ENCODE peak calls at places on chromosomes 3 and 15, in four cellular contexts. Y, J, K and A are unnamed samples.

GRCh38 chr3:108136888-108137814 is 46.3 kb upstream of the CD47 start:
- DNase-seq in Y (no peak), J (no peak), K (no peak), A (peak)

GRCh38 chr15:48367483-48367882 is 36.3 kb downstream of the DUT start:
- DNase-seq in Y (no peak), J (no peak), K (no peak), A (no peak)

GRCh38 chr3:126396536-126396935 is 1.8 kb downstream of the CFAP100 start:
- DNase-seq in Y (no peak), J (no peak), K (no peak), A (no peak)

GRCh38 chr3:98807011-98807410 is 43.9 kb downstream of the ST3GAL6 start:
- DNase-seq in Y (peak), J (no peak), K (no peak), A (no peak)

GRCh38 chr15:89767411-89767915 is 8.7 kb upstream of the MESP2 start:
- DNase-seq in Y (no peak), J (no peak), K (no peak), A (no peak)

GRCh38 chr3:123298903-123299302 is 97.2 kb downstream of the SEC22A start:
- DNase-seq in Y (no peak), J (no peak), K (no peak), A (no peak)

GRCh38 chr3:29942297-29942696 is 661.4 kb downstream of the RBMS3 start:
- DNase-seq in Y (no peak), J (no peak), K (no peak), A (no peak)

GRCh38 chr3:126018545-126018944 is 49.6 kb downstream of the ROPN1B start:
- DNase-seq in Y (no peak), J (no peak), K (no peak), A (no peak)

GRCh38 chr15:70342141-70342540 is 244.4 kb upstream of the TLE3 start:
- DNase-seq in Y (no peak), J (no peak), K (no peak), A (no peak)

GRCh38 chr3:157107644-157108133 is 52.3 kb downstream of the CCNL1 start:
- DNase-seq in Y (no peak), J (no peak), K (no peak), A (no peak)

GRCh38 chr15:57548325-57548724 is 43.4 kb upstream of the MYZAP start:
- DNase-seq in Y (no peak), J (peak), K (no peak), A (no peak)

GRCh38 chr3:107943860-107944543 is 146.8 kb downstream of the CD47 start:
- DNase-seq in Y (peak), J (no peak), K (no peak), A (no peak)

GRCh38 chr3:50448752-50449539 is 54.5 kb downstream of the CACNA2D2 start:
- DNase-seq in Y (no peak), J (no peak), K (no peak), A (no peak)

GRCh38 chr3:158094917-158095301 is 11.3 kb downstream of the SHOX2 start:
- DNase-seq in Y (no peak), J (no peak), K (no peak), A (no peak)

GRCh38 chr3:128647307-128647706 is 3.3 kb downstream of the RPN1 start:
- DNase-seq in Y (no peak), J (no peak), K (no peak), A (no peak)

GRCh38 chr3:47017504-47018268 is 38.2 kb downstream of the NBEAL2 start:
- DNase-seq in Y (peak), J (peak), K (no peak), A (peak)

GRCh38 chr15:31357148-31357547 is 30.5 kb downstream of the KLF13 start:
- DNase-seq in Y (no peak), J (no peak), K (no peak), A (no peak)

GRCh38 chr3:177610262-177610661 is 413.0 kb upstream of the TBL1XR1 start:
- DNase-seq in Y (no peak), J (no peak), K (no peak), A (peak)

GRCh38 chr15:69812881-69813280 is 284.8 kb downstream of the TLE3 start:
- DNase-seq in Y (no peak), J (no peak), K (no peak), A (peak)

GRCh38 chr3:33426068-33426467 is 14.1 kb downstream of the UBP1 start:
- DNase-seq in Y (no peak), J (no peak), K (no peak), A (peak)

GRCh38 chr3:123400169-123400568 is 48.7 kb downstream of the ADCY5 start:
- DNase-seq in Y (no peak), J (no peak), K (no peak), A (no peak)

DNA sequence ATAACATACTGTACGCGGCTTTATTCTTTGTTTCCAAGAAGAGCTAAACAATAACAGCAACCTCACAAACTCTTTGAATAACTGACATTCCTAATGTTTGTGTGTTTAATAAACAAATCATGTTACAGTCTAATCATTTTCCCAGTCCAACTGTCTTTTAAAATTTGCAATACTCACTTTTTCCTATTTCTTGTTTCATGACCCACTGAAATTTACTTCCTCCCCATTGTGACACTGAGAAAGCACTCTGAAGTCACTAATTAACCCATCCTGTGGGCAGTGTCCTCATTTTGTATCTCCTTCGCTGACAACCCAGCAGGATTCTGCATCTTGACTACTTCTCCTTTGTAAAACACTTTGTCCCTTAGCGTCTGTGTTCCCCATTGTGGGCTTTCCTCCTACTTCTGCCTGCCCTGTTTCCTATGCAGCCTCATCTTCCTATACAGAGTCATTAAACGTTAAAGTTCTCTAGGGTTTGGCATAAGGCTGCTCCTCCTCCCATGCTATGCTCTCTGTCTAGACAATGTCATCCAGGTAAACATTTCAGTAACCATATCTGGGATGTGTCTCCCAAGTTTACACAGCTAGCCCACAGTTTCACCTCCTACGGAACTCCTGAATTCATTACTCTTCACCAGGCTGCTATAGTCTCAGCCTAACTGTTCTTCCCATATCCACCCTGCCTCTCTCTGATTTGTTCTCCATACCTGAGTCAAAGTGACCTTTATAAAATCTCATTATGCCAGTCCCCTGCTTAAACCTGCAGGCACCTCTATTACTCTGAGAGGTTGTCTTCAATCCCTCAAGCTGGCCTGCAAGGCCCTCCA is 148.9 kb downstream of the GREM1 start:
- DNase-seq in Y (peak), J (peak), K (no peak), A (no peak)
- H3K4me2 ChIP-seq in Y (peak), J (peak), K (no peak), A (no peak)

GRCh38 chr3:13006216-13006990 is 66.8 kb downstream of the IQSEC1 start:
- DNase-seq in Y (no peak), J (no peak), K (no peak), A (no peak)
- H3K27ac ChIP-seq in Y (no peak), J (no peak), K (no peak), A (no peak)

GRCh38 chr3:100715176-100715575 is 5.9 kb downstream of the TFG start:
- DNase-seq in Y (no peak), J (no peak), K (no peak), A (no peak)

GRCh38 chr3:100720423-100720822 is 11.1 kb downstream of the TFG start:
- DNase-seq in Y (no peak), J (no peak), K (no peak), A (peak)

GRCh38 chr3:100717063-100717462 is 7.8 kb downstream of the TFG start:
- DNase-seq in Y (no peak), J (no peak), K (no peak), A (no peak)

GRCh38 chr3:100717637-100718487 is 8.6 kb downstream of the TFG start:
- DNase-seq in Y (no peak), J (no peak), K (no peak), A (no peak)
- H3K4me2 ChIP-seq in Y (no peak), J (no peak), K (no peak), A (no peak)

GRCh38 chr3:163785693-163786092 is 1292.6 kb downstream of the SI start:
- DNase-seq in Y (no peak), J (no peak), K (no peak), A (peak)
- H3K27ac ChIP-seq in Y (no peak), J (no peak), K (no peak), A (no peak)